ENCODE peak calls at places on chromosomes 5 and 9, in five cellular contexts. C, L, Y, T and G are unnamed samples.

GRCh38 chr5:83450183-83450839 is 21.2 kb upstream of the VCAN start:
- DNase-seq in C (no peak), L (no peak), Y (no peak), T (no peak), G (no peak)

GRCh38 chr9:91428927-91429351 is 5.3 kb upstream of the NFIL3 start:
- DNase-seq in C (no peak), L (no peak), Y (no peak), T (no peak), G (no peak)

GRCh38 chr5:176388003-176388340 is 426 bp downstream of the NOP16 start:
- DNase-seq in C (no peak), L (no peak), Y (peak; percentile 37), T (no peak), G (no peak)

GRCh38 chr9:93480728-93481324 is 27.4 kb upstream of the FAM120AOS start:
- DNase-seq in C (no peak), L (no peak), Y (no peak), T (no peak), G (no peak)

GRCh38 chr9:106326493-106326892 is 536.5 kb upstream of the ZNF462 start:
- DNase-seq in C (no peak), L (no peak), Y (no peak), T (no peak), G (no peak)

GRCh38 chr9:95507456-95508241 is 9.1 kb downstream of the PTCH1 start:
- DNase-seq in C (peak; percentile 77), L (peak; percentile 60), Y (peak; percentile 61), T (peak; percentile 80), G (no peak)

GRCh38 chr5:98568336-98568735 is 205.1 kb upstream of the RGMB start:
- DNase-seq in C (no peak), L (no peak), Y (no peak), T (no peak), G (no peak)

GRCh38 chr9:129720865-129721545 is 31.8 kb downstream of the PTGES start:
- DNase-seq in C (no peak), L (no peak), Y (no peak), T (no peak), G (no peak)

GRCh38 chr5:78597068-78597857 is 51.3 kb downstream of the LHFPL2 start:
- DNase-seq in C (no peak), L (no peak), Y (no peak), T (no peak), G (no peak)

GRCh38 chr5:6875376-6875775 is 162.1 kb downstream of the TENT4A start:
- DNase-seq in C (no peak), L (no peak), Y (no peak), T (no peak), G (no peak)

GRCh38 chr5:56350030-56350594 is 117.0 kb upstream of the ANKRD55 start:
- DNase-seq in C (no peak), L (no peak), Y (no peak), T (no peak), G (no peak)

GRCh38 chr5:123397538-123397937 is 25.7 kb downstream of the CEP120 start:
- DNase-seq in C (no peak), L (no peak), Y (no peak), T (no peak), G (no peak)

GRCh38 chr9:82090041-82090440 is 101.5 kb downstream of the SPATA31D1 start:
- DNase-seq in C (no peak), L (no peak), Y (no peak), T (no peak), G (no peak)

GRCh38 chr5:172716796-172717313 is 54.1 kb downstream of the DUSP1 start:
- DNase-seq in C (peak; percentile 92), L (peak; percentile 86), Y (peak; percentile 66), T (peak; percentile 91), G (no peak)

GRCh38 chr5:159511570-159511969 is 181.3 kb upstream of the IL12B start:
- DNase-seq in C (no peak), L (no peak), Y (no peak), T (no peak), G (no peak)

GRCh38 chr9:134162926-134163373 is 1.4 kb downstream of the RNU6ATAC start:
- DNase-seq in C (no peak), L (peak; percentile 38), Y (no peak), T (no peak), G (no peak)

GRCh38 chr9:134162212-134162775 is 2.1 kb downstream of the RNU6ATAC start:
- DNase-seq in C (no peak), L (no peak), Y (no peak), T (no peak), G (no peak)

GRCh38 chr9:134161647-134162046 is 2.7 kb downstream of the RNU6ATAC start:
- DNase-seq in C (no peak), L (no peak), Y (no peak), T (no peak), G (no peak)

GRCh38 chr9:134164879-134165278 is 515 bp upstream of the RNU6ATAC start:
- DNase-seq in C (no peak), L (no peak), Y (no peak), T (no peak), G (no peak)

DNA sequence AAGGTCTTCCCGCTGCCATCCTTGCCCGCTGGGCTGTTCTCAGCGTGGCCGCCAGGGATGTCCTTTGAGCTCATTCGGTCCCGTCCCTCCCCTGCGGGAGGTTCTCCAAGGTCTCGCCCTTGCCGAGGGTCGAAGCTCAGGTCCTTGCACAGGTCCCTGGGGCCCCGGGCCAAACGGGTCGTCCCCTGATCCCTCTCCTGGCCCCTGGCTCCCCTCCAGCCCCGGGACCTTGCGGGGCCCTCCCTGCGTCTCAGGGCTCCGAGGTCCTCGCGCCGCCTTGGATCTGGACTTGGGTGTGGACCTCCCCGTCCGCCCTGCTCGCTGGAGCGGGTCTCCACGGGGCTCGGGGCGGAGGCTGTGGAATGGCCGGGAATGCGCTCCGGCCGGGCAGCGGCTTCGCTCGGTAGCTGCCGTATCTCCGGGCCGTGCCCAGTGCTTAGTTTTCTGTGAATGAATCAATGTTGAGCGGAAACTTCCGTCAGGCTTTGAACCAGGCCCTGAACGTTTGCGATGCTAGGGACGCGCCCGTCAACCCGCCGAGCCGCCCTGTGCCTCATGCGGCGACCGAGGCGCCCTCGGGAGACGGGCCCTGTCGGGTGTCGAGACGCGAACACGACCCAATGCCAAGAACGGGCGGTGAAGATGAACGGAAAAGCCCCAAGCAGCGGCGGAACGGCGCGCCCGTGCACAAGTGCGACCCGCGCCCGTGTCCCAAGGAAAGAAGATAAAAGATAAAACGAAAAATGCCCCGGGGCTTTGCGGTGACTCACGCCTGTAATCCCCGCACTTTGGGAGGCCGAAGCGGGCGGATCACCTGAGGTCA is 779 bp downstream of the RNU6ATAC start:
- DNase-seq in C (peak; percentile 86), L (peak; percentile 62), Y (no peak), T (peak; percentile 86), G (no peak)
- H3K4me3 ChIP-seq in C (no peak overlapping the region), L (no peak overlapping the region), Y (peak overlapping the region; percentile 41), T (no peak overlapping the region), G (no peak overlapping the region)

DNA sequence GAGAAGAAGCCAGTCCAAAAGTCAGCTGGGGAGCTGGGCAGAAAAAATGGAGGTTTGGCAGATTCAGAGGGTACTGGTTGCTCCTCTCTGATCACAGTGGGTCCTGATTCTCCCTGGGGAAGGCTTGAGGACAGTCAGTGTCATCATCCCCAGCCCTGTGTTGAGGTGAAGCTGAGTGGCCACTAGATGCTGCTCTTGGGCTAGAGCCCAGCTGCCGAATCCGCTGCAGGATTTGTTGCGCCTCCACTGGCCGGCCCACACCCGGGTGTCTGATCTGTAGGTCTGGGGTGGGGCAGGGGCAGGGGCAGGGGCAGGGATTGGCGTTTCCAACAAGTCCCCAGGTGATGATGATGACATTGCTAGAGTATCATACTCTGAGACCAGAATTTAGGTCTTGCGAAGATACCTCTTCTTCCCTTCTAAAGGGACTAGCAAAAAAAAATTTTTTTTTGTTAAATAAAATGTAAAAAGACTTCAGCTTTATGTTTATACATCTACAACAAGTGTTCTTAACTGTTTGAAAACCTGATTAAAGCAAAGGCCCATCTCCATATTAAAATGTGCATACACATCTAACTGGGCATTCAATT is 106.8 kb downstream of the PDE6A start:
- DNase-seq in C (peak; percentile 71), L (peak; percentile 84), Y (peak; percentile 37), T (no peak), G (no peak)
- TF ChIP-seq CTCF in C (peak; percentile 73), L (peak; percentile 63), Y (peak; percentile 65), T (peak; percentile 56), G (peak; percentile 99)

DNA sequence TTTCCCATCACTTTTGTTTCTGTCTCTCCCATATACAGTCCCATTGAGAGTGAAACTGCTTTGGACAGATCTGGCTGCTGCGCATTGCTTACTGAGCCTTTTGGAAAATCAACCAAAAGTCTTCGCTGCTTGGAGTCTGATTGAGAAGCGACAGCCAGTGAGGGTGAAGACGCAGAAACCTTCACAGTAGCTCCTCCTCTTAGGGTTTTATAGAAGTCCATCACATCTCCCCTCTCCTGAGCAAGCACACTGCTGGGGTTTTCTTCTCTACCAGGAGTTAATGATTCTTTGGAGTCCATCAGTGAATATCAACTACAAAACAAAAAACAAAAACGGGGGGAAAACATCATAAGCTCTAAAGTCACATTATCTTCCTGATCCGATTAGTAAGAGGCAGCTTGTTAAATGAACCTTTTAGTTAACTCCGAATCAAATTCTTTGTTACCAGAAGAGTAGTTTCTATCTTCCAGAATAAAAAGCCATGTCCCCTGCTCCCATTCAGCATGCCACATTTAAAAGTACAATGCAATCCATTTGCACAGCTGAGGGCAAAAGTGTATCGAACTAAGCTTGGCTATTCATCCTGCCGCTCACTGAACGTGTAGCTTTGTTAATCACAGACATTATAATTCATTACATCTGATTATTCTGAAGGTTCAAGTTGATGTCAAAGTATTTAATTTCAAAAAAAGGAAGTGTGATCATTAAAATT is 2.8 kb downstream of the NR3C1 start:
- DNase-seq in C (no peak), L (peak; percentile 20), Y (peak; percentile 39), T (peak; percentile 57), G (no peak)
- H3K4me1 ChIP-seq in C (no peaks in the 10 kb centered on the region), L (peaks cover 31% of the 10 kb centered on the region), Y (peaks cover 32% of the 10 kb centered on the region), T (no peaks in the 10 kb centered on the region), G (peaks cover 58% of the 10 kb centered on the region)

GRCh38 chr9:109780453-109781033 is 545 bp downstream of the PALM2AKAP2 start:
- DNase-seq in C (no peak), L (no peak), Y (no peak), T (no peak), G (no peak)
- H3K4me3 ChIP-seq in C (peak overlapping the region; percentile 54), L (peak overlapping the region; percentile 48), Y (no peak overlapping the region), T (peak overlapping the region; percentile 73), G (peak overlapping the region; percentile 81)

GRCh38 chr5:136063778-136064465 is 35.1 kb downstream of the TGFBI start:
- DNase-seq in C (no peak), L (no peak), Y (no peak), T (no peak), G (no peak)

GRCh38 chr5:136064510-136064909 is 35.7 kb downstream of the TGFBI start:
- DNase-seq in C (no peak), L (no peak), Y (no peak), T (no peak), G (no peak)

GRCh38 chr5:136065588-136065987 is 36.8 kb downstream of the TGFBI start:
- DNase-seq in C (no peak), L (no peak), Y (no peak), T (no peak), G (no peak)

GRCh38 chr5:136067422-136067821 is 38.6 kb downstream of the TGFBI start:
- DNase-seq in C (no peak), L (no peak), Y (no peak), T (no peak), G (no peak)

DNA sequence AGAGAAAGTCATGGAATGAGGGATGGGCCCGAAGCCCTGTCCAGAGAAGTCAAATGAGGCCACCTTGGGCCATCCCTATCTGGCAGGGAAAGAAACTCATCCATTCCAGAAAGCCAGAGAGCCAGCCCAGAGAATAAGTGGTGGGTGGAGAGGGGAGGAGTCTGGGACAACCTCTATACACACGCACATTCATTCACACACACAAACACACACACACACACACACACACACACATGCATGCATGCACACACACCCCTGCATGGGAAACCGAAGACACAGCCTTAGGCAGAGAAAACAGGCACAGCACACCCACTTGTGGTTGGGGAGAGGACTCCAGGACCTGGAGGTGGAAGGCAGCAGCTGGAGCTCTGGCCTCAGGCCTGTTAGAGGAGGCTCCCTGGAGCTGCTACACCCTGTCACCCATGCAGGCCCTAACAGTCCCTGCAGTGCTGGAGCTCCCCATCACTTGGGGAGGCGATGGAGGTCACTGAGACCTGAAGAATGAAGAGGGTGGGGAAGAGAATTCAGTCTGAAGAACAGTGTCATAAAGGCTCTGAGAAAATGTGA is 38.0 kb downstream of the TGFBI start:
- DNase-seq in C (no peak), L (peak; percentile 51), Y (peak; percentile 24), T (no peak), G (no peak)
- TF ChIP-seq CTCF in C (no peak), L (peak; percentile 16), Y (no peak), T (peak; percentile 12), G (no peak)